ENCODE peak calls at places on chromosome 2, in ten cellular contexts. One of them, this sample, is unnamed.

GRCh38 chr2:235116885-235117492 is 165.2 kb downstream of the SH3BP4 start:
- DNase-seq in lower lobe of right lung: no peak
- DNase-seq in mesenteric fat pad: no peak
- DNase-seq in astrocyte of the spinal cord: peak
- DNase-seq in NCI-H2171 treated with DMSO at 0.1 percent for 48 hours: peak
- DNase-seq in activated effector memory CD4-positive, alpha-beta T cell treated with anti-CD3 and anti-CD28 coated beads, Interleukin-2, amount 50 U/mL, for 16 hours: no peak
- DNase-seq in HTR-8/SVneo: peak
- DNase-seq in psoas muscle: no peak
- DNase-seq in MCF 10A: peak
- DNase-seq in AG04449: no peak
- DNase-seq in this sample: no peak

GRCh38 chr2:31703253-31703652 is 122.5 kb upstream of the SRD5A2 start:
- DNase-seq in AG04449: no peak
- DNase-seq in astrocyte of the spinal cord: no peak
- DNase-seq in MCF 10A: no peak
- DNase-seq in mesenteric fat pad: no peak
- DNase-seq in HTR-8/SVneo: no peak
- DNase-seq in lower lobe of right lung: no peak
- DNase-seq in activated effector memory CD4-positive, alpha-beta T cell treated with anti-CD3 and anti-CD28 coated beads, Interleukin-2, amount 50 U/mL, for 16 hours: no peak
- DNase-seq in NCI-H2171 treated with DMSO at 0.1 percent for 48 hours: no peak
- DNase-seq in psoas muscle: no peak
- DNase-seq in this sample: no peak

GRCh38 chr2:37721219-37721600 is 49.8 kb upstream of the CDC42EP3 start:
- DNase-seq in NCI-H2171 treated with DMSO at 0.1 percent for 48 hours: no peak
- DNase-seq in MCF 10A: no peak
- DNase-seq in activated effector memory CD4-positive, alpha-beta T cell treated with anti-CD3 and anti-CD28 coated beads, Interleukin-2, amount 50 U/mL, for 16 hours: no peak
- DNase-seq in AG04449: no peak
- DNase-seq in astrocyte of the spinal cord: no peak
- DNase-seq in mesenteric fat pad: no peak
- DNase-seq in psoas muscle: no peak
- DNase-seq in lower lobe of right lung: no peak
- DNase-seq in HTR-8/SVneo: no peak
- DNase-seq in this sample: no peak

GRCh38 chr2:239472220-239472775 is 71.5 kb upstream of the HDAC4 start:
- DNase-seq in AG04449: no peak
- DNase-seq in psoas muscle: no peak
- DNase-seq in mesenteric fat pad: peak
- DNase-seq in HTR-8/SVneo: no peak
- DNase-seq in astrocyte of the spinal cord: no peak
- DNase-seq in NCI-H2171 treated with DMSO at 0.1 percent for 48 hours: no peak
- DNase-seq in lower lobe of right lung: no peak
- DNase-seq in activated effector memory CD4-positive, alpha-beta T cell treated with anti-CD3 and anti-CD28 coated beads, Interleukin-2, amount 50 U/mL, for 16 hours: peak
- DNase-seq in MCF 10A: no peak
- DNase-seq in this sample: no peak

GRCh38 chr2:235793163-235793752 is 299.4 kb downstream of the AGAP1 start:
- DNase-seq in MCF 10A: peak
- DNase-seq in astrocyte of the spinal cord: no peak
- DNase-seq in lower lobe of right lung: no peak
- DNase-seq in NCI-H2171 treated with DMSO at 0.1 percent for 48 hours: no peak
- DNase-seq in HTR-8/SVneo: peak
- DNase-seq in mesenteric fat pad: no peak
- DNase-seq in activated effector memory CD4-positive, alpha-beta T cell treated with anti-CD3 and anti-CD28 coated beads, Interleukin-2, amount 50 U/mL, for 16 hours: no peak
- DNase-seq in psoas muscle: no peak
- DNase-seq in AG04449: no peak
- DNase-seq in this sample: no peak

GRCh38 chr2:204315236-204315662 is 230.0 kb upstream of the PARD3B start:
- DNase-seq in lower lobe of right lung: no peak
- DNase-seq in HTR-8/SVneo: no peak
- DNase-seq in NCI-H2171 treated with DMSO at 0.1 percent for 48 hours: peak
- DNase-seq in activated effector memory CD4-positive, alpha-beta T cell treated with anti-CD3 and anti-CD28 coated beads, Interleukin-2, amount 50 U/mL, for 16 hours: no peak
- DNase-seq in astrocyte of the spinal cord: peak
- DNase-seq in psoas muscle: no peak
- DNase-seq in MCF 10A: no peak
- DNase-seq in AG04449: no peak
- DNase-seq in mesenteric fat pad: no peak
- DNase-seq in this sample: peak

GRCh38 chr2:126850951-126851350 is 47.7 kb upstream of the TEX51 start:
- DNase-seq in psoas muscle: no peak
- DNase-seq in NCI-H2171 treated with DMSO at 0.1 percent for 48 hours: no peak
- DNase-seq in MCF 10A: no peak
- DNase-seq in AG04449: no peak
- DNase-seq in astrocyte of the spinal cord: no peak
- DNase-seq in lower lobe of right lung: no peak
- DNase-seq in activated effector memory CD4-positive, alpha-beta T cell treated with anti-CD3 and anti-CD28 coated beads, Interleukin-2, amount 50 U/mL, for 16 hours: no peak
- DNase-seq in mesenteric fat pad: no peak
- DNase-seq in HTR-8/SVneo: no peak
- DNase-seq in this sample: no peak

GRCh38 chr2:200306969-200307811 is 697 bp downstream of the SPATS2L start:
- DNase-seq in AG04449: no peak
- DNase-seq in MCF 10A: peak
- DNase-seq in psoas muscle: peak
- DNase-seq in lower lobe of right lung: peak
- DNase-seq in activated effector memory CD4-positive, alpha-beta T cell treated with anti-CD3 and anti-CD28 coated beads, Interleukin-2, amount 50 U/mL, for 16 hours: peak
- DNase-seq in astrocyte of the spinal cord: peak
- DNase-seq in mesenteric fat pad: peak
- DNase-seq in HTR-8/SVneo: peak
- DNase-seq in NCI-H2171 treated with DMSO at 0.1 percent for 48 hours: no peak
- DNase-seq in this sample: peak

GRCh38 chr2:228352048-228352447 is 170.6 kb upstream of the SPHKAP start:
- DNase-seq in AG04449: no peak
- DNase-seq in mesenteric fat pad: no peak
- DNase-seq in psoas muscle: no peak
- DNase-seq in NCI-H2171 treated with DMSO at 0.1 percent for 48 hours: no peak
- DNase-seq in lower lobe of right lung: no peak
- DNase-seq in activated effector memory CD4-positive, alpha-beta T cell treated with anti-CD3 and anti-CD28 coated beads, Interleukin-2, amount 50 U/mL, for 16 hours: no peak
- DNase-seq in HTR-8/SVneo: no peak
- DNase-seq in MCF 10A: peak
- DNase-seq in astrocyte of the spinal cord: no peak
- DNase-seq in this sample: no peak

GRCh38 chr2:236136483-236136882 is 31.7 kb downstream of the GBX2 start:
- DNase-seq in HTR-8/SVneo: no peak
- DNase-seq in activated effector memory CD4-positive, alpha-beta T cell treated with anti-CD3 and anti-CD28 coated beads, Interleukin-2, amount 50 U/mL, for 16 hours: no peak
- DNase-seq in lower lobe of right lung: no peak
- DNase-seq in MCF 10A: no peak
- DNase-seq in astrocyte of the spinal cord: no peak
- DNase-seq in psoas muscle: no peak
- DNase-seq in NCI-H2171 treated with DMSO at 0.1 percent for 48 hours: no peak
- DNase-seq in mesenteric fat pad: no peak
- DNase-seq in AG04449: no peak
- DNase-seq in this sample: no peak

GRCh38 chr2:204795156-204795555 is 249.9 kb downstream of the PARD3B start:
- DNase-seq in lower lobe of right lung: no peak
- DNase-seq in NCI-H2171 treated with DMSO at 0.1 percent for 48 hours: no peak
- DNase-seq in mesenteric fat pad: no peak
- DNase-seq in HTR-8/SVneo: no peak
- DNase-seq in activated effector memory CD4-positive, alpha-beta T cell treated with anti-CD3 and anti-CD28 coated beads, Interleukin-2, amount 50 U/mL, for 16 hours: no peak
- DNase-seq in AG04449: no peak
- DNase-seq in psoas muscle: no peak
- DNase-seq in astrocyte of the spinal cord: peak
- DNase-seq in MCF 10A: peak
- DNase-seq in this sample: no peak

GRCh38 chr2:20661028-20661980 is 5.6 kb upstream of the GDF7 start:
- DNase-seq in AG04449: peak
- DNase-seq in lower lobe of right lung: peak
- DNase-seq in astrocyte of the spinal cord: peak
- DNase-seq in MCF 10A: peak
- DNase-seq in activated effector memory CD4-positive, alpha-beta T cell treated with anti-CD3 and anti-CD28 coated beads, Interleukin-2, amount 50 U/mL, for 16 hours: peak
- DNase-seq in psoas muscle: peak
- DNase-seq in NCI-H2171 treated with DMSO at 0.1 percent for 48 hours: peak
- DNase-seq in mesenteric fat pad: peak
- DNase-seq in HTR-8/SVneo: peak
- DNase-seq in this sample: peak

GRCh38 chr2:235833971-235834620 is 334.1 kb downstream of the GBX2 start:
- DNase-seq in psoas muscle: no peak
- DNase-seq in MCF 10A: no peak
- DNase-seq in mesenteric fat pad: peak
- DNase-seq in HTR-8/SVneo: no peak
- DNase-seq in activated effector memory CD4-positive, alpha-beta T cell treated with anti-CD3 and anti-CD28 coated beads, Interleukin-2, amount 50 U/mL, for 16 hours: peak
- DNase-seq in AG04449: no peak
- DNase-seq in lower lobe of right lung: no peak
- DNase-seq in astrocyte of the spinal cord: no peak
- DNase-seq in NCI-H2171 treated with DMSO at 0.1 percent for 48 hours: no peak
- DNase-seq in this sample: no peak

GRCh38 chr2:30979822-30980245 is 158.4 kb downstream of the GALNT14 start:
- DNase-seq in activated effector memory CD4-positive, alpha-beta T cell treated with anti-CD3 and anti-CD28 coated beads, Interleukin-2, amount 50 U/mL, for 16 hours: no peak
- DNase-seq in lower lobe of right lung: no peak
- DNase-seq in psoas muscle: peak
- DNase-seq in HTR-8/SVneo: peak
- DNase-seq in mesenteric fat pad: no peak
- DNase-seq in AG04449: peak
- DNase-seq in MCF 10A: peak
- DNase-seq in astrocyte of the spinal cord: peak
- DNase-seq in NCI-H2171 treated with DMSO at 0.1 percent for 48 hours: no peak
- DNase-seq in this sample: peak

GRCh38 chr2:96769816-96770215 is 9.1 kb downstream of the CNNM4 start:
- DNase-seq in NCI-H2171 treated with DMSO at 0.1 percent for 48 hours: no peak
- DNase-seq in HTR-8/SVneo: no peak
- DNase-seq in MCF 10A: no peak
- DNase-seq in AG04449: no peak
- DNase-seq in lower lobe of right lung: peak
- DNase-seq in mesenteric fat pad: no peak
- DNase-seq in activated effector memory CD4-positive, alpha-beta T cell treated with anti-CD3 and anti-CD28 coated beads, Interleukin-2, amount 50 U/mL, for 16 hours: no peak
- DNase-seq in astrocyte of the spinal cord: no peak
- DNase-seq in psoas muscle: peak
- DNase-seq in this sample: no peak

GRCh38 chr2:182186132-182186735 is 200.6 kb downstream of the PPP1R1C start:
- DNase-seq in mesenteric fat pad: no peak
- DNase-seq in MCF 10A: peak
- DNase-seq in activated effector memory CD4-positive, alpha-beta T cell treated with anti-CD3 and anti-CD28 coated beads, Interleukin-2, amount 50 U/mL, for 16 hours: no peak
- DNase-seq in psoas muscle: no peak
- DNase-seq in lower lobe of right lung: no peak
- DNase-seq in HTR-8/SVneo: peak
- DNase-seq in NCI-H2171 treated with DMSO at 0.1 percent for 48 hours: peak
- DNase-seq in AG04449: no peak
- DNase-seq in astrocyte of the spinal cord: peak
- DNase-seq in this sample: no peak

GRCh38 chr2:11631462-11631861 is 38.5 kb downstream of the NTSR2 start:
- DNase-seq in MCF 10A: peak
- DNase-seq in astrocyte of the spinal cord: no peak
- DNase-seq in lower lobe of right lung: no peak
- DNase-seq in HTR-8/SVneo: no peak
- DNase-seq in mesenteric fat pad: no peak
- DNase-seq in psoas muscle: no peak
- DNase-seq in activated effector memory CD4-positive, alpha-beta T cell treated with anti-CD3 and anti-CD28 coated beads, Interleukin-2, amount 50 U/mL, for 16 hours: no peak
- DNase-seq in AG04449: no peak
- DNase-seq in NCI-H2171 treated with DMSO at 0.1 percent for 48 hours: no peak
- DNase-seq in this sample: no peak

GRCh38 chr2:120809576-120810440 is 74.1 kb downstream of the GLI2 start:
- DNase-seq in psoas muscle: no peak
- DNase-seq in lower lobe of right lung: no peak
- DNase-seq in activated effector memory CD4-positive, alpha-beta T cell treated with anti-CD3 and anti-CD28 coated beads, Interleukin-2, amount 50 U/mL, for 16 hours: no peak
- DNase-seq in NCI-H2171 treated with DMSO at 0.1 percent for 48 hours: no peak
- DNase-seq in MCF 10A: no peak
- DNase-seq in mesenteric fat pad: no peak
- DNase-seq in AG04449: no peak
- DNase-seq in astrocyte of the spinal cord: no peak
- DNase-seq in HTR-8/SVneo: no peak
- DNase-seq in this sample: no peak